ENCODE peak calls at places on chromosome 15, in ten cellular contexts. I is heart left ventricle; Q is central memory CD8-positive, alpha-beta T cell; D is spleen; E is GM04503; C is ACHN; A is stimulated activated CD4-positive, alpha-beta T cell treated with anti-CD3 and anti-CD28 coated beads, TNF-alpha, amount 100 ng/mL, for 24 hours; W is A172; U is Ammon's horn; N is NCI-H1694 treated with DMSO at 0.1 percent for 48 hours. F is an unnamed sample.

GRCh38 chr15:42704492-42704926 is 32.4 kb downstream of the CDAN1 start:
- DNase-seq in U (peak; percentile 82), I (peak; percentile 51), C (peak; percentile 68), Q (peak; percentile 32), E (no peak), W (peak; percentile 51), A (peak; percentile 29), N (peak; percentile 15), D (no peak), F (peak; percentile 72)

GRCh38 chr15:71755092-71755491 is 55.3 kb upstream of the NR2E3 start:
- DNase-seq in I (no peak), A (no peak), D (no peak), C (no peak), W (no peak), U (no peak), E (no peak), Q (no peak), N (no peak), F (no peak)

GRCh38 chr15:67914537-67915373 is 74.9 kb upstream of the RNU6-1 start:
- DNase-seq in Q (no peak), C (no peak), A (no peak), D (no peak), I (peak; percentile 60), N (no peak), W (no peak), E (no peak), U (peak; percentile 56), F (no peak)

GRCh38 chr15:99126195-99126594 is 21.3 kb downstream of the SYNM start:
- DNase-seq in U (no peak), C (no peak), I (no peak), Q (no peak), W (no peak), E (no peak), N (no peak), A (no peak), D (no peak), F (no peak)

GRCh38 chr15:48063411-48063985 is 57.3 kb upstream of the SLC24A5 start:
- DNase-seq in C (no peak), W (no peak), D (no peak), Q (no peak), A (no peak), U (no peak), N (no peak), E (no peak), I (no peak), F (no peak)

GRCh38 chr15:89494941-89495637 is 1.3 kb downstream of the RHCG start:
- DNase-seq in E (no peak), I (no peak), Q (no peak), N (no peak), A (no peak), W (no peak), C (peak; percentile 26), D (no peak), U (no peak), F (no peak)

GRCh38 chr15:67783303-67783702 is 42.0 kb upstream of the SKOR1 start:
- DNase-seq in W (no peak), N (peak; percentile 68), C (no peak), I (no peak), Q (peak; percentile 67), D (no peak), E (no peak), U (no peak), A (no peak), F (peak; percentile 53)

GRCh38 chr15:44490628-44491027 is 46.3 kb upstream of the EIF3J start:
- DNase-seq in Q (no peak), U (no peak), I (no peak), A (no peak), N (no peak), C (peak; percentile 23), D (no peak), E (no peak), W (no peak), F (no peak)

GRCh38 chr15:84748274-84749110 is at the start of gene ZNF592:
- DNase-seq in U (peak; percentile 83), D (peak; percentile 96), C (peak; percentile 81), A (peak; percentile 51), I (peak; percentile 92), N (no peak), Q (peak; percentile 68), E (no peak), W (peak; percentile 23), F (peak; percentile 90)